ENCODE peak calls at places on chromosomes 2 and 18, in eight cellular contexts. P, O, Y, H, W, N, X and B are unnamed samples.

GRCh38 chr18:79597176-79598045 is 82.2 kb upstream of the CTDP1 start:
- DNase-seq in H (no peak), N (no peak), X (no peak), O (no peak), Y (peak; percentile 82), P (no peak), W (no peak), B (no peak)

GRCh38 chr2:95023222-95023597 is 2.3 kb upstream of the MAL start:
- DNase-seq in H (no peak), X (no peak), N (no peak), P (no peak), Y (no peak), O (no peak), W (no peak), B (peak; percentile 54)

GRCh38 chr2:118865106-118865505 is 17.7 kb upstream of the EN1 start:
- DNase-seq in W (peak; percentile 39), X (no peak), P (peak; percentile 70), H (peak; percentile 80), Y (no peak), O (peak; percentile 39), N (peak; percentile 60), B (peak; percentile 83)

GRCh38 chr2:71683070-71683469 is 229.7 kb downstream of the DYSF start:
- DNase-seq in P (no peak), O (no peak), N (no peak), Y (peak; percentile 71), W (no peak), X (no peak), H (no peak), B (no peak)

GRCh38 chr2:190366248-190366753 is 22.9 kb downstream of the INPP1 start:
- DNase-seq in P (no peak), O (no peak), N (no peak), X (no peak), W (no peak), Y (no peak), H (no peak), B (no peak)

GRCh38 chr2:239250216-239251071 is 150.4 kb downstream of the HDAC4 start:
- DNase-seq in Y (peak; percentile 72), P (no peak), H (no peak), N (no peak), O (no peak), W (no peak), X (no peak), B (no peak)

GRCh38 chr2:25215948-25216679 is 47.7 kb upstream of the POMC start:
- DNase-seq in W (peak; percentile 80), N (no peak), O (peak; percentile 78), H (peak; percentile 53), Y (no peak), P (peak; percentile 46), X (peak; percentile 39), B (peak; percentile 35)

GRCh38 chr18:48319796-48320638 is 89.2 kb downstream of the ZBTB7C start:
- DNase-seq in P (no peak), Y (peak; percentile 60), X (no peak), W (no peak), O (peak; percentile 68), H (no peak), N (no peak), B (no peak)

GRCh38 chr2:186852508-186852907 is 3.5 kb upstream of the ZSWIM2 start:
- DNase-seq in O (no peak), N (no peak), W (no peak), H (no peak), P (no peak), X (no peak), Y (no peak), B (no peak)

GRCh38 chr2:9261231-9261883 is 54.7 kb downstream of the ASAP2 start:
- DNase-seq in Y (no peak), O (peak; percentile 93), H (no peak), X (no peak), W (no peak), N (no peak), P (peak; percentile 42), B (no peak)

GRCh38 chr2:237830522-237830921 is 28.9 kb upstream of the RAMP1 start:
- DNase-seq in O (no peak), P (no peak), N (no peak), Y (no peak), H (no peak), W (no peak), X (no peak), B (peak; percentile 31)

GRCh38 chr2:160214461-160215055 is 14.5 kb upstream of the ITGB6 start:
- DNase-seq in W (no peak), H (no peak), X (peak; percentile 93), P (peak; percentile 73), O (peak; percentile 71), Y (no peak), N (no peak), B (peak; percentile 85)

GRCh38 chr2:67825476-67825875 is 237.3 kb downstream of the C1D start:
- DNase-seq in N (no peak), W (no peak), H (no peak), P (peak; percentile 21), Y (no peak), X (peak; percentile 56), O (peak; percentile 52), B (no peak)

GRCh38 chr2:129331638-129332037 is 647.8 kb upstream of the RAB6C start:
- DNase-seq in H (no peak), O (no peak), X (no peak), Y (no peak), P (no peak), W (no peak), N (no peak), B (no peak)

GRCh38 chr2:102437122-102437521 is 14.2 kb downstream of the IL18RAP start:
- DNase-seq in Y (no peak), X (no peak), H (no peak), N (no peak), O (no peak), W (no peak), P (no peak), B (no peak)

GRCh38 chr2:200616656-200617055 is 30.8 kb downstream of the AOX1 start:
- DNase-seq in Y (no peak), H (no peak), O (peak; percentile 57), N (no peak), X (no peak), P (no peak), W (no peak), B (no peak)

GRCh38 chr18:55635439-55635838 is 47.4 kb upstream of the TCF4 start:
- DNase-seq in W (no peak), X (no peak), Y (no peak), O (peak; percentile 3), H (no peak), P (no peak), N (no peak), B (no peak)

GRCh38 chr2:232889876-232890401 is 19.9 kb downstream of the SNORC start:
- DNase-seq in Y (no peak), O (no peak), N (no peak), W (no peak), H (no peak), X (no peak), P (no peak), B (no peak)

GRCh38 chr2:204012081-204012653 is 75.6 kb downstream of the ICOS start:
- DNase-seq in Y (no peak), P (no peak), X (no peak), W (peak; percentile 75), O (no peak), N (no peak), H (no peak), B (no peak)

GRCh38 chr2:12402440-12403139 is 314.1 kb upstream of the TRIB2 start:
- DNase-seq in H (no peak), N (no peak), O (no peak), W (no peak), X (no peak), P (no peak), Y (no peak), B (no peak)

GRCh38 chr2:224085246-224085645 is 46.2 kb upstream of the SERPINE2 start:
- DNase-seq in O (peak; percentile 68), H (no peak), N (no peak), W (no peak), P (peak; percentile 32), X (peak; percentile 75), Y (no peak), B (no peak)

GRCh38 chr2:195842932-195843331 is 185.9 kb downstream of the SLC39A10 start:
- DNase-seq in H (no peak), O (no peak), Y (no peak), P (no peak), N (no peak), X (no peak), W (no peak), B (no peak)

GRCh38 chr2:84796798-84797197 is 84.1 kb downstream of the TRABD2A start:
- DNase-seq in Y (no peak), N (no peak), X (no peak), W (no peak), P (no peak), O (no peak), H (no peak), B (no peak)

GRCh38 chr18:22828171-22828570 is 105.0 kb upstream of the RBBP8 start:
- DNase-seq in N (no peak), W (no peak), H (no peak), O (no peak), P (peak; percentile 8), Y (no peak), X (peak; percentile 75), B (no peak)

GRCh38 chr2:5501807-5502206 is 190.4 kb upstream of the SOX11 start:
- DNase-seq in Y (no peak), O (no peak), P (no peak), N (no peak), W (no peak), X (no peak), H (no peak), B (no peak)

GRCh38 chr2:102250278-102250821 is 61.0 kb upstream of the IL1RL1 start:
- DNase-seq in W (no peak), N (no peak), O (no peak), Y (no peak), H (no peak), P (no peak), X (no peak), B (no peak)

GRCh38 chr18:67010916-67011315 is 407.0 kb upstream of the CDH19 start:
- DNase-seq in Y (no peak), O (no peak), X (peak; percentile 23), W (no peak), P (no peak), H (no peak), N (no peak), B (no peak)

GRCh38 chr18:28834889-28835288 is 658.0 kb upstream of the CDH2 start:
- DNase-seq in W (no peak), P (no peak), X (peak; percentile 76), N (no peak), O (peak; percentile 24), Y (no peak), H (no peak), B (no peak)